ENCODE peak calls at places on chromosome 22, in six cellular contexts. P, G, N, W, I and E are unnamed samples.
A peak's percentile ranks its signal among the peaks of the same experiment; 100 is the strongest.

GRCh38 chr22:41684194-41684593 is 4.5 kb downstream of the SNU13 start:
- DNase-seq in P (no peak), G (no peak), N (no peak), W (no peak), I (no peak), E (no peak)

GRCh38 chr22:49289822-49290221 is 537.9 kb downstream of the BRD1 start:
- DNase-seq in P (no peak), G (no peak), N (no peak), W (no peak), I (no peak), E (no peak)

GRCh38 chr22:38320605-38321402 is 3.6 kb upstream of the CSNK1E start:
- DNase-seq in P (no peak), G (no peak), N (no peak), W (no peak), I (no peak), E (no peak)

GRCh38 chr22:46929689-46930225 is 167.3 kb downstream of the TBC1D22A start:
- DNase-seq in P (no peak), G (no peak), N (no peak), W (no peak), I (no peak), E (no peak)

GRCh38 chr22:46165975-46166374 is 15.6 kb downstream of the PPARA start:
- DNase-seq in P (no peak), G (peak; percentile 54), N (no peak), W (no peak), I (no peak), E (no peak)

GRCh38 chr22:45531944-45532631 is 29.4 kb downstream of the FBLN1 start:
- DNase-seq in P (no peak), G (no peak), N (no peak), W (no peak), I (no peak), E (no peak)

GRCh38 chr22:28435271-28435825 is 244.3 kb downstream of the TTC28 start:
- DNase-seq in P (no peak), G (no peak), N (no peak), W (no peak), I (no peak), E (no peak)

GRCh38 chr22:36892292-36892691 is 21.1 kb upstream of the CSF2RB start:
- DNase-seq in P (no peak), G (no peak), N (no peak), W (no peak), I (no peak), E (no peak)

GRCh38 chr22:45497268-45497667 is 5.4 kb upstream of the FBLN1 start:
- DNase-seq in P (no peak), G (no peak), N (no peak), W (no peak), I (no peak), E (no peak)

GRCh38 chr22:44192098-44192810 is 11.5 kb downstream of the PARVG start:
- DNase-seq in P (no peak), G (no peak), N (no peak), W (peak; percentile 78), I (no peak), E (peak; percentile 46)

GRCh38 chr22:48627203-48627602 is 1200.5 kb downstream of the BRD1 start:
- DNase-seq in P (no peak), G (no peak), N (no peak), W (no peak), I (no peak), E (no peak)

GRCh38 chr22:37633693-37634504 is 5.6 kb upstream of the SH3BP1 start:
- DNase-seq in P (peak; percentile 19), G (peak; percentile 49), N (peak; percentile 86), W (peak; percentile 94), I (no peak), E (peak; percentile 72)

GRCh38 chr22:39603345-39603744 is 32.8 kb downstream of the CACNA1I start:
- DNase-seq in P (no peak), G (no peak), N (no peak), W (no peak), I (no peak), E (no peak)

GRCh38 chr22:48188211-48188845 is 1425.9 kb downstream of the TBC1D22A start:
- DNase-seq in P (no peak), G (no peak), N (no peak), W (no peak), I (no peak), E (no peak)

GRCh38 chr22:43183496-43184263 is 3.3 kb downstream of the TTLL12 start:
- DNase-seq in P (no peak), G (no peak), N (no peak), W (no peak), I (no peak), E (no peak)

GRCh38 chr22:40325315-40325714 is 21.0 kb upstream of the ADSL start:
- DNase-seq in P (peak; percentile 55), G (no peak), N (no peak), W (no peak), I (no peak), E (no peak)

GRCh38 chr22:30204742-30205111 is 41.8 kb downstream of the LIF start:
- DNase-seq in P (no peak), G (no peak), N (no peak), W (no peak), I (no peak), E (no peak)

GRCh38 chr22:50271519-50271970 is 1.4 kb upstream of the MAPK11 start:
- DNase-seq in P (no peak), G (peak; percentile 12), N (peak; percentile 92), W (no peak), I (peak; percentile 32), E (peak; percentile 77)

GRCh38 chr22:46390652-46391301 is 55.3 kb downstream of the TRMU start:
- DNase-seq in P (no peak), G (no peak), N (no peak), W (no peak), I (peak; percentile 63), E (peak; percentile 64)

GRCh38 chr22:46203590-46203980 is 46.5 kb downstream of the CDPF1 start:
- DNase-seq in P (no peak), G (no peak), N (no peak), W (no peak), I (no peak), E (no peak)

GRCh38 chr22:25420925-25421904 is 143.3 kb upstream of the GRK3 start:
- DNase-seq in P (no peak), G (no peak), N (peak; percentile 55), W (no peak), I (no peak), E (peak; percentile 76)

GRCh38 chr22:50014053-50014501 is 1.5 kb upstream of the IL17REL start:
- DNase-seq in P (no peak), G (no peak), N (no peak), W (no peak), I (no peak), E (no peak)

GRCh38 chr22:27317961-27318360 is 483.6 kb downstream of the MN1 start:
- DNase-seq in P (no peak), G (no peak), N (no peak), W (no peak), I (no peak), E (no peak)

GRCh38 chr22:46263208-46263575 is at the start of gene PKDREJ:
- DNase-seq in P (no peak), G (no peak), N (no peak), W (no peak), I (no peak), E (no peak)

GRCh38 chr22:45802074-45802473 is 130.4 kb downstream of the ATXN10 start:
- DNase-seq in P (no peak), G (no peak), N (no peak), W (no peak), I (no peak), E (no peak)